ENCODE peak calls at places on chromosome 7, in six cellular contexts. Q is neuronal stem cell, R is H9, D is trophoblast cell, H is IMR-90, J is H1. N is an unnamed sample.

GRCh38 chr7:126690848-126691751 is 561.6 kb downstream of the GRM8 start:
- DNase-seq in Q (no peak), R (peak), D (no peak), H (no peak), J (no peak), N (no peak)

GRCh38 chr7:117285821-117286220 is 37.0 kb downstream of the WNT2 start:
- DNase-seq in Q (no peak), R (no peak), D (no peak), H (peak), J (no peak), N (no peak)

GRCh38 chr7:43648725-43649406 is 66.0 kb downstream of the STK17A start:
- DNase-seq in Q (no peak), R (no peak), D (no peak), H (peak), J (no peak), N (peak)

GRCh38 chr7:64308019-64308275 is 5.8 kb upstream of the ZNF736 start:
- DNase-seq in Q (no peak), R (no peak), D (no peak), H (no peak), J (no peak), N (no peak)

GRCh38 chr7:73448609-73449008 is 15.0 kb downstream of the FZD9 start:
- DNase-seq in Q (no peak), R (no peak), D (no peak), H (peak), J (no peak), N (no peak)

GRCh38 chr7:95201718-95202117 is 122.6 kb downstream of the PON1 start:
- DNase-seq in Q (no peak), R (no peak), D (no peak), H (no peak), J (no peak), N (no peak)

GRCh38 chr7:122803323-122803722 is 82.9 kb downstream of the CADPS2 start:
- DNase-seq in Q (peak), R (no peak), D (no peak), H (no peak), J (no peak), N (no peak)

GRCh38 chr7:84921154-84921553 is 265.7 kb downstream of the SEMA3D start:
- DNase-seq in Q (no peak), R (no peak), D (no peak), H (no peak), J (no peak), N (no peak)

GRCh38 chr7:114864278-114864677 is 57.6 kb upstream of the MDFIC start:
- DNase-seq in Q (no peak), R (no peak), D (no peak), H (peak), J (no peak), N (no peak)

GRCh38 chr7:19530852-19531251 is 178.0 kb downstream of the POLR1F start:
- DNase-seq in Q (no peak), R (no peak), D (no peak), H (no peak), J (no peak), N (no peak)

GRCh38 chr7:133919810-133920209 is 207.3 kb upstream of the LRGUK start:
- DNase-seq in Q (no peak), R (no peak), D (peak), H (peak), J (no peak), N (no peak)

GRCh38 chr7:42972703-42973500 is 40.7 kb downstream of the MRPL32 start:
- DNase-seq in Q (no peak), R (no peak), D (no peak), H (peak), J (no peak), N (peak)

GRCh38 chr7:229184-229964 is 37.0 kb downstream of the FAM20C start:
- DNase-seq in Q (no peak), R (no peak), D (no peak), H (peak), J (no peak), N (peak)

GRCh38 chr7:28625446-28625845 is 213.1 kb downstream of the CREB5 start:
- DNase-seq in Q (no peak), R (no peak), D (no peak), H (peak), J (no peak), N (no peak)

GRCh38 chr7:134405299-134405698 is 53.6 kb downstream of the AKR1B1 start:
- DNase-seq in Q (no peak), R (no peak), D (no peak), H (no peak), J (no peak), N (no peak)

GRCh38 chr7:134078991-134079390 is 48.1 kb upstream of the LRGUK start:
- DNase-seq in Q (no peak), R (no peak), D (no peak), H (no peak), J (no peak), N (no peak)

GRCh38 chr7:132899833-132900232 is 182.1 kb downstream of the CHCHD3 start:
- DNase-seq in Q (no peak), R (no peak), D (no peak), H (no peak), J (no peak), N (no peak)

GRCh38 chr7:69358163-69358821 is 240.0 kb upstream of the AUTS2 start:
- DNase-seq in Q (no peak), R (peak), D (no peak), H (no peak), J (no peak), N (no peak)

GRCh38 chr7:151276651-151277590 is 28.4 kb upstream of the SMARCD3 start:
- DNase-seq in Q (peak), R (peak), D (no peak), H (peak), J (peak), N (peak)

GRCh38 chr7:31882187-31882586 is 188.0 kb downstream of the PDE1C start:
- DNase-seq in Q (no peak), R (peak), D (no peak), H (no peak), J (no peak), N (no peak)

GRCh38 chr7:101804087-101804631 is 13.3 kb upstream of the CUX1 start:
- DNase-seq in Q (no peak), R (peak), D (no peak), H (no peak), J (no peak), N (no peak)

GRCh38 chr7:112448891-112449290 is 1.4 kb upstream of the IFRD1 start:
- DNase-seq in Q (no peak), R (no peak), D (no peak), H (no peak), J (no peak), N (no peak)

GRCh38 chr7:112442210-112442609 is 8.1 kb upstream of the IFRD1 start:
- DNase-seq in Q (no peak), R (no peak), D (no peak), H (no peak), J (no peak), N (no peak)

GRCh38 chr7:112446431-112446830 is 3.8 kb upstream of the IFRD1 start:
- DNase-seq in Q (no peak), R (no peak), D (no peak), H (no peak), J (no peak), N (no peak)

GRCh38 chr7:112448376-112448775 is 1.9 kb upstream of the IFRD1 start:
- DNase-seq in Q (no peak), R (no peak), D (no peak), H (no peak), J (no peak), N (no peak)

GRCh38 chr7:112444505-112444904 is 5.8 kb upstream of the IFRD1 start:
- DNase-seq in Q (no peak), R (no peak), D (no peak), H (no peak), J (no peak), N (no peak)
- H4K91ac ChIP-seq in Q (no peak), R (no peak), D (no peak), H (no peak), J (no peak), N (no peak)

GRCh38 chr7:50920031-50920635 is 137.4 kb upstream of the GRB10 start:
- DNase-seq in Q (no peak), R (no peak), D (no peak), H (no peak), J (no peak), N (no peak)

DNA sequence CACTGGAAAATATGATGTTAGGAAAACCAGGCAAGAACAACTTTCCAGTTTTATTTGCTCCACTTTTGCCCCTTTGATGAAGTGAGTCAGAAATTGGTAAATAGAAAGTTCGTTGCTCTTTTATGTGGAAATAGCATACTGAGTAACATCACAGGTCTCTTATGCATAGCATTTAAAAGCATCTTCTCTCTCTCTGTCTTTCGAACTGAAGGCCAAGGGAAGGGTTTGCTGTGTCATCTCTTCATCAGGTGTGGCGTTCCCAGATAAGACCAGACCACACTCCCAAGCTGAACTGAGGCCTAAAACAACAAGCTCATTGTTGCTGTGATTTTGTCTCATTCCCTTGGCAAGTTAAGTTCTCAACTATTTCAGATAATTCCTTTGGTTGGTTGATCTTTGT is 131.8 kb upstream of the GRB10 start:
- DNase-seq in Q (no peak), R (no peak), D (no peak), H (no peak), J (no peak), N (no peak)
- H3K27ac ChIP-seq in Q (no peak), R (no peak), D (no peak), H (no peak), J (no peak), N (no peak)

GRCh38 chr7:99124636-99125504 is 19.0 kb downstream of the SMURF1 start:
- DNase-seq in Q (no peak), R (no peak), D (peak), H (no peak), J (no peak), N (no peak)
- H4K91ac ChIP-seq in Q (no peak), R (no peak), D (no peak), H (no peak), J (no peak), N (no peak)

GRCh38 chr7:41628926-41629325 is 74.0 kb downstream of the INHBA start:
- DNase-seq in Q (no peak), R (no peak), D (peak), H (peak), J (no peak), N (no peak)
- H3K27ac ChIP-seq in Q (no peak), R (no peak), D (no peak), H (no peak), J (no peak), N (peak)

DNA sequence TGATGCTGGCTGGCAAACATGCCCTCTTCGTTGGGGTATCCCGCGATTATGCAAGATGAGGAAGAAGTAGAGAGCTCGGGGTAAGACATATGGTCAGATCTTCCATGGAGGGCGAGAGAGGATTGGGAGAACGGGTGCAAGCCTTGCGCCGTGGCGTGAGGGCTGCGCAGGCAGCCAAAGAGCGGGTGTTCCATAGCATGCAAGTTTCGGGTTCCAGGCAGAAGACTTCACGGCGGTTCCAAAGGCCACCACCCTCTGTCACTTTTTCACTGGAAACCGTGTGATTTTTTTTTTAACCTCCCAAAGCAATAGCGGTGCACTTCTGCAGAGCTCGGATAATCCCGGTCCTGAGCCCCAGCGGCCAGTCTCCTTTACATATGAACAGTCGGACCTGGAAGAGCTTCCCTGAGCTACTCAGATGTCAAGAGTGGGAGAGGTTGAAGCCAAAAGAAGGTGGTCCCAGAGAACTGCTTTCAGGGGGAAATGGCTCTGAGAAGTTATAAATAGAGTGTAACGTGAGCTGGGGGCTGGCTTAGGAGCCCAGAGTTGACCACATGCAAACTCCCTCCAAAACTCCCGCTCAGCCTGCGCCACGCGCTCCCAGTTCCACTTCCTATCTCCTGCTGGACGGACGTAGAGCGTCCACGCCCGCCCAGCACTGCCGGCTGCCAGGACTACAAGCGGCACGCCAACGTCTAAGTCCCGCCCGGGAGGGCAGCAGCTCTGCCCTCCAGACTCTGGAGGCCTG is at the start of gene MEOX2:
- DNase-seq in Q (peak), R (peak), D (no peak), H (peak), J (peak), N (peak)
- H4K91ac ChIP-seq in Q (no peak), R (no peak), D (no peak), H (no peak), J (no peak), N (no peak)

GRCh38 chr7:128192497-128193142 is 48.5 kb upstream of the LEP start:
- DNase-seq in Q (no peak), R (peak), D (no peak), H (no peak), J (no peak), N (no peak)

GRCh38 chr7:128189231-128189930 is 51.7 kb upstream of the LEP start:
- DNase-seq in Q (no peak), R (peak), D (no peak), H (no peak), J (no peak), N (no peak)

GRCh38 chr7:128188396-128189230 is 52.5 kb upstream of the LEP start:
- DNase-seq in Q (no peak), R (peak), D (no peak), H (no peak), J (no peak), N (no peak)

GRCh38 chr7:128190051-128190640 is 50.9 kb upstream of the LEP start:
- DNase-seq in Q (no peak), R (peak), D (no peak), H (no peak), J (peak), N (no peak)

GRCh38 chr7:128191136-128191844 is 49.8 kb upstream of the LEP start:
- DNase-seq in Q (no peak), R (peak), D (no peak), H (no peak), J (no peak), N (no peak)
- H3K27ac ChIP-seq in Q (no peak), R (no peak), D (no peak), H (no peak), J (no peak), N (no peak)

GRCh38 chr7:135578569-135578968 is 20.9 kb downstream of the NUP205 start:
- DNase-seq in Q (no peak), R (no peak), D (no peak), H (no peak), J (no peak), N (no peak)
- H4K91ac ChIP-seq in Q (no peak), R (no peak), D (no peak), H (no peak), J (no peak), N (no peak)

GRCh38 chr7:47785923-47786556 is 162.2 kb downstream of the PKD1L1 start:
- DNase-seq in Q (no peak), R (no peak), D (no peak), H (no peak), J (no peak), N (no peak)
- H3K27ac ChIP-seq in Q (peak), R (no peak), D (peak), H (peak), J (no peak), N (peak)

DNA sequence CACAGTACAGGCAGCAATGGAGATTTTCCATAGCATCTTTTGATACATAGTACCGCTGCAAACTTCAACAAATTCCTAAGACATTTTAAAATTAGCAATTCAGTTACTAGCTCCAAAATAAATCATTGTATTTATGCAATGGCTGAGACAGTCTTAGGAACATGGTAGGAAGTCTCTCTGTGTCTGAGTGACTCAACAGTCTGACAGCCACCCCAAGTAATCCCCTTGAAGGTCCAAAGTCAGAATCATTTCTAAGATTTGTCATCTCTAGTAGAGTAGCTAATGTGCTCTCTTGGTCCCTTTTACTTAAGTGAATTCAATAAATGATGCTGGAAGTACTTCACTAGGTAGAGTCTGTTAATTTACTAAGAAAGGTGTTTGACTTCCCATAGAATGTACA is 93.8 kb upstream of the NOBOX start:
- DNase-seq in Q (no peak), R (no peak), D (no peak), H (no peak), J (no peak), N (no peak)
- H4K91ac ChIP-seq in Q (no peak), R (no peak), D (no peak), H (no peak), J (no peak), N (no peak)

DNA sequence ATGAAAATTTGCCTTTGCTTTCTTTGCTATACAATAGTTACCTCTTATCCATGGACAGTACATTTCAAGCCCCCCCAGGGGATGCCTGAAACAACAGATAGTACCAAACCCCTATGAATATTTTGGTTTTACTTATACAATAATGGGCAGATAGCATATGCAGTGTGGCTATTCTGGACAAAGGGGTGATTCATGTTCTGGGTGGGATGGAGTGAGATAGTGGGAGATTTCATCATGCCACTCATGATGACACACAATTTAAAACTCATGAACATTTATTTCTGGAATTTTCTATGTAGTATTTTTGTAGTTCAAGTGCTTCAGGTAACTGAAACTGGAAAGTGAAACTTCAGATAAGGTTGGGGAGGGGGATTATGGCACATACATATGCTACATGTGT is 12.0 kb downstream of the STARD3NL start:
- DNase-seq in Q (no peak), R (no peak), D (peak), H (peak), J (no peak), N (no peak)
- H3K27ac ChIP-seq in Q (no peak), R (no peak), D (no peak), H (no peak), J (no peak), N (no peak)

N was measured in mesenchymal stem cell.